ENCODE peak calls at places on chromosome 13, in five cellular contexts. F, W, G, D and H are unnamed samples.

GRCh38 chr13:21556051-21556450 is 47.9 kb downstream of the MICU2 start:
- DNase-seq in F (no peak), W (no peak), G (no peak), D (no peak), H (no peak)

GRCh38 chr13:32594339-32594738 is 8.1 kb downstream of the PDS5B start:
- DNase-seq in F (no peak), W (no peak), G (peak), D (no peak), H (no peak)

GRCh38 chr13:58343081-58343480 is 711.5 kb downstream of the PCDH17 start:
- DNase-seq in F (no peak), W (no peak), G (peak), D (no peak), H (no peak)

GRCh38 chr13:44141213-44141724 is 232.4 kb upstream of the SERP2 start:
- DNase-seq in F (no peak), W (no peak), G (no peak), D (no peak), H (no peak)

GRCh38 chr13:20588529-20589110 is 21.7 kb downstream of the IFT88 start:
- DNase-seq in F (no peak), W (no peak), G (no peak), D (no peak), H (no peak)

GRCh38 chr13:105139380-105140285 is 1395.8 kb downstream of the EFNB2 start:
- DNase-seq in F (peak), W (peak), G (peak), D (peak), H (peak)

GRCh38 chr13:101624210-101624922 is 171.9 kb downstream of the ITGBL1 start:
- DNase-seq in F (no peak), W (no peak), G (peak), D (no peak), H (no peak)

GRCh38 chr13:34044041-34044440 is 226.1 kb downstream of the RFC3 start:
- DNase-seq in F (no peak), W (no peak), G (no peak), D (no peak), H (no peak)

GRCh38 chr13:98524391-98524790 is 52.5 kb downstream of the STK24 start:
- DNase-seq in F (no peak), W (no peak), G (no peak), D (no peak), H (no peak)

GRCh38 chr13:85582890-85583289 is 216.3 kb downstream of the SLITRK6 start:
- DNase-seq in F (no peak), W (no peak), G (no peak), D (no peak), H (no peak)

GRCh38 chr13:23378009-23378632 is 55.4 kb downstream of the SACS start:
- DNase-seq in F (no peak), W (no peak), G (peak), D (peak), H (peak)

GRCh38 chr13:60047943-60048342 is 115.8 kb downstream of the DIAPH3 start:
- DNase-seq in F (no peak), W (no peak), G (peak), D (peak), H (peak)

GRCh38 chr13:87999141-87999765 is 328.1 kb downstream of the SLITRK5 start:
- DNase-seq in F (no peak), W (no peak), G (peak), D (no peak), H (no peak)

GRCh38 chr13:44051405-44051804 is 171.7 kb downstream of the LACC1 start:
- DNase-seq in F (no peak), W (no peak), G (no peak), D (no peak), H (no peak)

GRCh38 chr13:24036115-24036514 is 124.4 kb upstream of the SPATA13 start:
- DNase-seq in F (no peak), W (no peak), G (peak), D (no peak), H (no peak)

GRCh38 chr13:114204894-114205293 is 25.8 kb downstream of the CFAP97D2 start:
- DNase-seq in F (no peak), W (no peak), G (no peak), D (no peak), H (no peak)

GRCh38 chr13:20291037-20291436 is 58.9 kb upstream of the GJB6 start:
- DNase-seq in F (no peak), W (no peak), G (no peak), D (no peak), H (no peak)

GRCh38 chr13:33490461-33491327 is 205.1 kb upstream of the STARD13 start:
- DNase-seq in F (no peak), W (no peak), G (no peak), D (no peak), H (no peak)

GRCh38 chr13:87094646-87095045 is 576.5 kb upstream of the SLITRK5 start:
- DNase-seq in F (no peak), W (no peak), G (peak), D (no peak), H (no peak)

GRCh38 chr13:113969973-113970611 is 3.8 kb downstream of the C13orf46 start:
- DNase-seq in F (no peak), W (peak), G (no peak), D (no peak), H (no peak)

GRCh38 chr13:32051156-32051555 is 19.6 kb downstream of the FRY start:
- DNase-seq in F (no peak), W (no peak), G (no peak), D (no peak), H (no peak)

GRCh38 chr13:31225180-31225579 is 25.4 kb downstream of the B3GLCT start:
- DNase-seq in F (no peak), W (no peak), G (no peak), D (no peak), H (no peak)

GRCh38 chr13:75364131-75364713 is 117.7 kb downstream of the TBC1D4 start:
- DNase-seq in F (no peak), W (no peak), G (no peak), D (no peak), H (peak)

GRCh38 chr13:24141333-24141910 is 19.1 kb upstream of the SPATA13 start:
- DNase-seq in F (no peak), W (no peak), G (no peak), D (no peak), H (no peak)

GRCh38 chr13:97934590-97934989 is 18.9 kb upstream of the IPO5 start:
- DNase-seq in F (no peak), W (no peak), G (no peak), D (no peak), H (no peak)

GRCh38 chr13:46992383-46992952 is 95.6 kb upstream of the HTR2A start:
- DNase-seq in F (no peak), W (no peak), G (no peak), D (peak), H (peak)

GRCh38 chr13:36872621-36873020 is 47.4 kb downstream of the SMAD9 start:
- DNase-seq in F (no peak), W (no peak), G (no peak), D (no peak), H (no peak)

GRCh38 chr13:95002126-95002525 is 289.8 kb upstream of the SOX21 start:
- DNase-seq in F (no peak), W (no peak), G (no peak), D (no peak), H (no peak)

GRCh38 chr13:40344270-40345148 is 321.9 kb downstream of the FOXO1 start:
- DNase-seq in F (no peak), W (no peak), G (peak), D (peak), H (no peak)

GRCh38 chr13:80881495-80882482 is 540.9 kb upstream of the SPRY2 start:
- DNase-seq in F (no peak), W (no peak), G (peak), D (peak), H (no peak)

GRCh38 chr13:108795841-108796240 is 166.4 kb downstream of the MYO16 start:
- DNase-seq in F (no peak), W (no peak), G (no peak), D (no peak), H (peak)

GRCh38 chr13:83867708-83868107 is 14.6 kb downstream of the SLITRK1 start:
- DNase-seq in F (no peak), W (no peak), G (no peak), D (no peak), H (no peak)

GRCh38 chr13:77429320-77430142 is 102.6 kb upstream of the MYCBP2 start:
- DNase-seq in F (no peak), W (no peak), G (no peak), D (no peak), H (peak)

GRCh38 chr13:89294115-89294867 is 1623.1 kb downstream of the SLITRK5 start:
- DNase-seq in F (no peak), W (no peak), G (no peak), D (no peak), H (no peak)

GRCh38 chr13:20847298-20847697 is 55.2 kb downstream of the XPO4 start:
- DNase-seq in F (no peak), W (no peak), G (no peak), D (no peak), H (peak)

GRCh38 chr13:33207616-33207964 is 78.0 kb downstream of the STARD13 start:
- DNase-seq in F (no peak), W (no peak), G (peak), D (no peak), H (no peak)

GRCh38 chr13:75263741-75264407 is 218.1 kb downstream of the TBC1D4 start:
- DNase-seq in F (no peak), W (no peak), G (peak), D (no peak), H (no peak)

GRCh38 chr13:44142911-44143665 is 230.5 kb upstream of the SERP2 start:
- DNase-seq in F (no peak), W (no peak), G (no peak), D (peak), H (peak)

GRCh38 chr13:26760835-26761582 is 423 bp upstream of the GPR12 start:
- DNase-seq in F (no peak), W (no peak), G (no peak), D (no peak), H (no peak)

GRCh38 chr13:26758496-26759155 is 2.0 kb downstream of the GPR12 start:
- DNase-seq in F (no peak), W (no peak), G (no peak), D (no peak), H (no peak)

GRCh38 chr13:26759156-26759906 is 1.3 kb downstream of the GPR12 start:
- DNase-seq in F (no peak), W (no peak), G (no peak), D (no peak), H (no peak)

DNA sequence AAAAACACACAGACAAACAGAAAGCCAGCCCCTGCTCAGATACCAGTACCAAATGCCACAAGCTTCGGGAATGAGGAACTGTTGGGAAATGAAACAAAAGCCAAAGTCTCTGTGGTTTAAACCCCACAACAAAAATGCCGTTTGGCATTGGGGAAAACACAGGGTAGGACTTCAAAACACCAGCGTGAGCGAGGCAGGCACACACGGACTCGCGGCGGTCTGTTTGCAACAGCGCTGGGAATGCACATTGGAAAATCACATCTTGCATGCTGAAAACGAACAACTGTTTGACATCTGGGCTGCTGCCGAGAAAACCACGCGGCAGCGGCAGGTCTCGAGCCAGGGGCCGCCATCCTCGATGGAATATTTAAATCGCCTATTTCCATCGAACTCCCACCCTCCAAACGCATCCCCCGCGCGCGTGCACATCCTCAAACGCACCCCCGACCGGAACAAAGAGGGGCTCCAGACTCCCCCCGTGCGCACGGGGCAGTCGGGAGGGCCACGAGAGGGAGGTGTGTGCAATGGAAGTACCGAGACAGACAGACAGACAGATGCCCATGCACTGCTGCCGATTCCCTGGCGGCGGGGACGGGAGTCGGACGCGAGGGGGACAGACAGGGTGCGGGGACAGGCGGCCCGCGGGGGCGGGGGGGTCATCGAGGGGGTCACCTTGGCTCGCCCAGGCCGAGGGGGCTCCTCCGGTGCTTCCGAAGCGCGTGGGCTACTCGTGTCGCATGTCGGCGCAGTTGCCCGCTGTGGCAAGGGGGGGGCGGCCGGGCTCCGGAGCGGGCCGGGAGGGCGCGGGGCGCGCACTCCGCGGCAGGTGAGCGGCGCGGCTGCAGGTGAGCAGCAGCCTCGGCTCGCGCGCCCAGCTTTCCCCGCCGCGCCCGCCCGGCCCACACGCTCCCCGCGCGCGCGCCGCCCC is at the start of gene GPR12:
- DNase-seq in F (no peak), W (no peak), G (peak), D (no peak), H (no peak)
- H3K4me3 ChIP-seq in F (peak), W (peak), G (no peak), D (peak), H (no peak)

DNA sequence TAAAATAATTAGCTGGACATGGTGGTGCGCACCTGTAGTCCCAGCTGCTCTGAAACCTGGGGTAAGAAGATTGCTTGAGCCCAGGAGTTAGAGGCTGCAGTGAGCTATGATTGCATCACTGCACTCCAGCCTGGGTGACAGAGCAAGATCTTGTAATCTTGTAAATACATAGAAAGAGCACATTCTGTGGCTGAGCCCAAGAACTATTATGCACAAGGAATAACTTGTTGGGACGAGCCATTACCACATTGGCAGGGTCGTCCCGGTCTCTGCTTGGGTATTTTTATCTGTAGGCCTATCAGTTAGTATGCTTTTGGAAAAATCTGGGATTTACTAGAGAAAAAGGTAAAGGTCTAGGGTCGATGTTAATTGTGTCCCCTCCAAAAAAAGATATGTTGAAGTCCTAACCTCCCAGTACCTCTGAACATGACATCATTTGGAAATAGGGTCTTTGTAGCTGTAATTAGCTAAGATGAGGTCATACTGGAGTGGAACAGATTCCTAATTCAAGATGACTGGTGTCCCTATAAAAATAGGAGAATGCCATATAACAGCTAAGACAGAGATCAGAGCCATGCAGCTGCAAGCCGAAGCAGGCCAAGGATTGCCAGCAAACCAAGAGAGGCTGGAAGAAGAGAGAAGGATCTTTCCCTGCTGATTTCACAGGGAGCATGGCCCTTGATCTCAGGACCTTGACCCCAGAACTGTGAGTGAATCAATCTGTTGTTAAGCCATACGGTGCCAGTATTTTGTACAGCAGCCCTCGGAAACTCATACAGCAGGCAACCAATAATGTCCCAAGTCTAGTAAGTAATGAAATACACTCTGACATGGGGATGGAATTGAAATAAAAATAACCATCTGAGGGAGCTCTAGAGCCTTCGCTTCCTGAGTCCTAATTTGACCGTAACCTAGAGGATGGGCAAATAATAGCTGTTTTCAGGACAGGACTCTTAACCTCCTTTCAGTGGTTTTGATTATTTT is 77.0 kb downstream of the TM9SF2 start:
- DNase-seq in F (no peak), W (no peak), G (peak), D (peak), H (no peak)
- TF ChIP-seq CTCF in F (no peak), W (no peak), G (peak), D (no peak), H (peak)

DNA sequence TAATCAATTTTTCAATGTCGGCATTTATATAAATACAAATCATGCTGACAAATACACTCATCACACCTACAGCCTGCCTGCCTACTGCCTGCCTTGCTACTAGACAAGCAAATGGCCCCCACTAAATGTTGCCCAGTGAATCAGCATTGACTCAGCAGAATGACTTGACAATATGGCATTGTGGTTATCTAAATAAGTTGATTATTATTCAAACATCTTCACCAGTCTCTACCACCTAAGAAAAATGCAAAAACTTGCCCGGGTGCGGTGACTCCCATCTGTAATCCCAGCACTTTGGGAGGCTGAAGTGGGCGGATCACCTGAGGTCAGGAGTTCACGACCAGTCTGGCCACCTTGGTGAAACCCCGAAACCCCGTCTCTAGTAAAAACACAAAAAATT is 296.1 kb downstream of the PCDH9 start:
- DNase-seq in F (no peak), W (peak), G (peak), D (peak), H (peak)
- H3K27ac ChIP-seq in F (no peak), W (no peak), G (no peak), D (peak), H (peak)

GRCh38 chr13:50909605-50910482 is at the start of gene RNASEH2B:
- DNase-seq in F (peak), W (peak), G (peak), D (peak), H (peak)
- H3K4me3 ChIP-seq in F (peak), W (peak), G (peak), D (peak), H (peak)

DNA sequence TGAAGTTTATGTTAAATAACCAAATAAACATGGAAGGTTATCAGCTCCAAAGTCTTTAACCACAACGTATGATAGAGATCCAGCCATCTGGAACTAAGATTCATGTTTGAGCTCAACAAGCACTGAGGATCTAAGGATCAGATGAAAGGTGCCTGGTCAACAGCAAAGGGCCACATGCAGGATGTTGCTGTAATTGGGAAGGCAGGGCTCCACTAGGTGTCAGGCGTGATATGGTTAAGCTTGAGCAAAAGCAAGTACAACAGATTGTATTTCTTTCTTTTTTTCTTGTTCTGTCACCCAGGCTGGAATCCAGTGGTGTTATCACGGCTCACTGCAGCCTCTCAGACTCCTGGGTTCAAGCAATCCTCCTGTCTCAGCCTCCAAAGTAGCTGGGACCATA is 12.0 kb downstream of the EBPL start:
- DNase-seq in F (no peak), W (no peak), G (peak), D (peak), H (peak)
- TF ChIP-seq CTCF in F (peak), W (no peak), G (peak), D (peak), H (peak)

DNA sequence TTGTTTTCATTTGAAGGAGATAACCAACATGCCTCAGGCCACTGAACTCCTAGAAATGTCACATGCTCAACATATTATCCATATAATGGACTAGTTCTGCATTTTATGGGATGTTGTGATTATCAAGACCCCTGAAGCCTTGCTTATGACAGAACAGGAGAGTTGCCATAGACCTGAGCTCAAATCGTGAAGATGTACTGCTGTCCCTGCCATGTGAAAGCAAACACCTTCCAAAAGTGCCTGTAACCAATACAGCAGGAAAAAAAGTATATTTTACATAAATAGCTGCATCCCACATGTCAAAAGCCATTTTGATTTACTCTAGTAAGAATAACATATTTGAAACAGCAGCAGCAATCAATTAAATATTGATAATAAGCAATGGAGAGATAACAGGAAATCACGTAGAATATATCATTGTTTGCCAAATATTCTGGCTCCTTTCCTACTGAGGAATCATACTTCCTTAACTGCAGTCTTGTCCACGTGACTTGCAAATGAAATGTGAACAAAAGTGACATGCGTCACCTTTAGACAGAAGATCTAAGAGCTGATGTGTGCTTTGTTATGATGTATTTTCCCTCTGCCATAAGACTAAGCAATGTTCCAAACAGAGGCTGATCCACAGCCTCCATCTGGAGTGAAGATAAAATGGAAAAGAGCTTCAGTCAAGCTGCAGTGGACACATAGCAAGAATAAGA is 33.5 kb downstream of the SLC25A30 start:
- DNase-seq in F (no peak), W (no peak), G (no peak), D (no peak), H (no peak)
- H3K27ac ChIP-seq in F (no peak), W (no peak), G (no peak), D (no peak), H (no peak)